ENCODE peak calls at places on chromosomes 1 and 21, in nine cellular contexts. V is astrocyte, J is AG04449, E is astrocyte of the spinal cord, A is AG04450, S is cardiac fibroblast, R is fibroblast of lung, H is IMR-90, M is cardiac muscle cell. N is an unnamed sample.

GRCh38 chr1:30726254-30726653 is 2.9 kb upstream of the MATN1 start:
- DNase-seq in M (no peak), S (no peak), H (no peak), E (no peak), J (no peak), A (no peak), R (no peak), V (no peak), N (no peak)

GRCh38 chr1:204623894-204624361 is 61.6 kb downstream of the LRRN2 start:
- DNase-seq in V (no peak), A (no peak), S (no peak), R (no peak), H (no peak), J (no peak), E (no peak), M (peak; percentile 32), N (no peak)

GRCh38 chr1:40844887-40845878 is 17.0 kb downstream of the CITED4 start:
- DNase-seq in V (no peak), M (no peak), J (no peak), S (no peak), H (no peak), R (no peak), E (no peak), A (no peak), N (no peak)

GRCh38 chr21:45479691-45480675 is 62.3 kb downstream of the SLC19A1 start:
- DNase-seq in A (no peak), E (no peak), R (no peak), J (no peak), M (no peak), H (no peak), V (no peak), S (no peak), N (no peak)

GRCh38 chr21:28518620-28519019 is 474.1 kb downstream of the LTN1 start:
- DNase-seq in A (no peak), E (peak; percentile 39), M (no peak), S (peak; percentile 49), J (no peak), R (no peak), V (no peak), H (peak; percentile 35), N (peak; percentile 36)

GRCh38 chr1:24390924-24391782 is 22.4 kb downstream of the STPG1 start:
- DNase-seq in H (peak; percentile 86), E (peak; percentile 86), S (peak; percentile 94), A (peak; percentile 73), V (peak; percentile 54), R (peak; percentile 68), J (no peak), M (peak; percentile 83), N (peak; percentile 93)

GRCh38 chr1:67019600-67020136 is 34.3 kb downstream of the SLC35D1 start:
- DNase-seq in M (peak; percentile 37), R (peak; percentile 99), E (peak; percentile 88), V (peak; percentile 99), A (no peak), J (peak; percentile 60), S (peak; percentile 76), H (peak; percentile 81), N (peak; percentile 74)

GRCh38 chr1:199956005-199956404 is 71.5 kb upstream of the NR5A2 start:
- DNase-seq in J (no peak), E (no peak), M (no peak), V (no peak), R (no peak), A (no peak), H (no peak), S (no peak), N (no peak)

GRCh38 chr1:185292237-185292636 is 24.8 kb downstream of the IVNS1ABP start:
- DNase-seq in J (no peak), A (no peak), E (no peak), H (no peak), R (no peak), V (no peak), S (no peak), M (no peak), N (no peak)

GRCh38 chr1:41738475-41738874 is 180.2 kb downstream of the HIVEP3 start:
- DNase-seq in S (no peak), H (peak; percentile 54), M (no peak), J (no peak), A (no peak), E (peak; percentile 48), V (peak; percentile 58), R (peak; percentile 69), N (no peak)

GRCh38 chr21:46066843-46067331 is 31.0 kb upstream of the COL6A2 start:
- DNase-seq in S (peak; percentile 61), H (peak; percentile 56), R (peak; percentile 69), E (peak; percentile 62), V (peak; percentile 53), J (no peak), M (peak; percentile 33), A (no peak), N (peak; percentile 46)

GRCh38 chr21:45948576-45949141 is 32.9 kb upstream of the COL6A1 start:
- DNase-seq in E (no peak), V (no peak), S (no peak), J (no peak), M (no peak), A (no peak), H (no peak), R (no peak), N (no peak)

GRCh38 chr1:21277178-21277577 is 13.1 kb downstream of the ECE1 start:
- DNase-seq in V (no peak), E (no peak), J (no peak), A (no peak), R (no peak), H (no peak), M (no peak), S (no peak), N (no peak)

GRCh38 chr1:202107801-202108731 is 14.7 kb upstream of the GPR37L1 start:
- DNase-seq in V (no peak), R (no peak), M (no peak), A (no peak), H (no peak), E (no peak), S (no peak), J (no peak), N (no peak)

GRCh38 chr1:112794654-112795239 is 79.6 kb upstream of the PPM1J start:
- DNase-seq in V (no peak), E (no peak), R (no peak), M (no peak), J (no peak), A (no peak), H (no peak), S (no peak), N (no peak)

GRCh38 chr1:39026947-39027507 is 877 bp downstream of the NDUFS5 start:
- DNase-seq in M (no peak), H (no peak), V (no peak), A (no peak), R (no peak), S (no peak), E (no peak), J (no peak), N (no peak)

GRCh38 chr1:68954841-68955240 is 458.0 kb upstream of the DEPDC1 start:
- DNase-seq in J (no peak), M (no peak), A (no peak), V (peak; percentile 58), H (no peak), E (peak; percentile 51), R (peak; percentile 64), S (no peak), N (no peak)

GRCh38 chr1:109193653-109194590 is 19.8 kb upstream of the SARS1 start:
- DNase-seq in H (no peak), R (no peak), S (peak; percentile 44), V (no peak), A (no peak), J (no peak), E (no peak), M (no peak), N (peak; percentile 46)

GRCh38 chr1:14567056-14567455 is 31.4 kb upstream of the KAZN start:
- DNase-seq in R (no peak), J (no peak), E (no peak), A (no peak), M (peak; percentile 8), V (no peak), H (no peak), S (no peak), N (no peak)
- TF ChIP-seq CTCF in R (no peak), J (no peak), E (no peak), A (no peak), M (peak; percentile 17), V (no peak), H (no peak), S (no peak), N (no peak)

GRCh38 chr1:27806758-27807157 is 23.8 kb upstream of the PPP1R8 start:
- DNase-seq in H (no peak), S (no peak), R (no peak), M (no peak), E (no peak), A (no peak), V (no peak), J (no peak), N (no peak)

GRCh38 chr1:27807385-27807784 is 23.2 kb upstream of the PPP1R8 start:
- DNase-seq in H (no peak), J (no peak), V (no peak), R (no peak), S (no peak), E (no peak), A (no peak), M (no peak), N (peak; percentile 58)

GRCh38 chr1:27816921-27817630 is 13.5 kb upstream of the PPP1R8 start:
- DNase-seq in R (peak; percentile 41), M (peak; percentile 55), J (peak; percentile 69), V (peak; percentile 20), A (no peak), S (peak; percentile 85), E (peak; percentile 17), H (peak; percentile 66), N (peak; percentile 77)

GRCh38 chr1:27811741-27812500 is 18.7 kb upstream of the PPP1R8 start:
- DNase-seq in S (no peak), E (no peak), R (no peak), J (no peak), V (no peak), M (no peak), H (no peak), A (no peak), N (no peak)
- H3K4me3 ChIP-seq in S (no peak overlapping the region), E (no peak overlapping the region), R (no peak overlapping the region), J (no peak overlapping the region), V (no peak overlapping the region), M (no peak overlapping the region), H (no peak overlapping the region), A (no peak overlapping the region), N (no peak overlapping the region)

GRCh38 chr1:220990417-220991337 is 111.4 kb downstream of the HLX start:
- DNase-seq in M (no peak), V (peak; percentile 50), S (peak; percentile 81), R (peak; percentile 59), H (peak; percentile 83), E (peak; percentile 64), J (no peak), A (peak; percentile 21), N (peak; percentile 73)
- TF ChIP-seq CTCF in M (peak; percentile 9), V (no peak), S (peak; percentile 21), R (peak; percentile 15), H (peak; percentile 38), E (peak; percentile 10), J (peak; percentile 16), A (peak; percentile 41), N (peak; percentile 25)

DNA sequence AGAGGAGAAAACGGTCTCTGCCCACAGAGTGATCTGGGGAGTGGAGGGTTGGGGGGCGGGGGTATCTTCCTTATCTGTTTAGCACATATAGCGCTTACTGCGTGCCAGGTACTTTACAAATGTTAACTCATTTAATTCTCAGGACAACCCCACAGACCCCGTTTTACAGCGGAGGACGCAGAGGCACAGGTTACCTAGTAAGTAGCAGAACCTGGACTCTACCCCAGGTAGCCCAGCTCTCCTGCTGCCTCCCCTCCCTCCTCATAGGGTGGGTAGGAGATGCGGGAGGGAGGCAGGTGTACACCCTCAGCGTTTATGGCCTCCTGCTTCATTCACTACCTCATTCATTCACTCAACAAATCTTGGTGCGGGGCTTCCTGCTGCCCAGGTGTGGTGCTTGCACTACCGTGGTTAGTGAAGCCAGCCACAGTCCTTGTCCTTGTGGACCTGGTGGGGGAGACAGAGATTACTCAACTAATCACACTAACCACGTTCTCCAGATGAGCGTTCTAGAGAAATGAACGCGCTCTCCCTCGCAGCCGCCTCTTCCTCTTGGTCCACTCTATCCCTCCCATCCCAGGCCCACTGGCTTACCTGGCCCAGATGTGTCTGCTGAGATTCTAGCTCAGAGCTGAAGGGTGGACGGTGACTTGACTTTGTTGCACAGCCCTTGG is 102.0 kb downstream of the IER5 start:
- DNase-seq in S (no peak), R (no peak), J (no peak), M (no peak), V (no peak), E (no peak), H (no peak), A (no peak), N (no peak)
- H3K4me3 ChIP-seq in S (no peak overlapping the region), R (no peak overlapping the region), J (no peak overlapping the region), M (peak overlapping the region; percentile 29), V (no peak overlapping the region), E (peak overlapping the region; percentile 15), H (no peak overlapping the region), A (no peak overlapping the region), N (no peak overlapping the region)